ENCODE peak calls at places on chromosomes 12 and 14, in six cellular contexts. X is HFFc6; K is T-cell; I is psoas muscle; T is activated T-helper 9 cell treated with anti-CD3 and anti-CD28 coated beads, Interleukin-2, amount 50 U/mL, for 16 hours; R is HS-5. M is an unnamed sample.

GRCh38 chr12:27807063-27807703 is 27.1 kb upstream of the MANSC4 start:
- DNase-seq in X (no peak), K (peak; percentile 17), I (no peak), T (peak; percentile 4), R (no peak), M (no peak)

GRCh38 chr14:54691525-54692260 is 124.8 kb downstream of the SAMD4A start:
- DNase-seq in X (peak; percentile 59), K (peak; percentile 28), I (peak; percentile 77), T (peak; percentile 13), R (no peak), M (no peak)

GRCh38 chr12:126784328-126784921 is 1482.5 kb upstream of the TMEM132C start:
- DNase-seq in X (peak; percentile 4), K (no peak), I (no peak), T (peak; percentile 13), R (peak; percentile 19), M (peak; percentile 1)

GRCh38 chr14:41668346-41668745 is 61.7 kb downstream of the LRFN5 start:
- DNase-seq in X (no peak), K (no peak), I (no peak), T (no peak), R (no peak), M (no peak)

GRCh38 chr12:96416033-96416790 is 16.0 kb upstream of the CDK17 start:
- DNase-seq in X (peak; percentile 63), K (no peak), I (no peak), T (no peak), R (peak; percentile 99), M (no peak)

GRCh38 chr12:120361506-120362208 is 7.3 kb downstream of the MSI1 start:
- DNase-seq in X (no peak), K (no peak), I (peak; percentile 53), T (no peak), R (no peak), M (no peak)

GRCh38 chr12:80632835-80633234 is 74.6 kb upstream of the MYF6 start:
- DNase-seq in X (no peak), K (no peak), I (no peak), T (no peak), R (no peak), M (no peak)

GRCh38 chr14:34592623-34593022 is 37.3 kb downstream of the SNX6 start:
- DNase-seq in X (no peak), K (no peak), I (no peak), T (no peak), R (no peak), M (no peak)

GRCh38 chr12:6780573-6780972 is 8.3 kb downstream of the LAG3 start:
- DNase-seq in X (no peak), K (no peak), I (no peak), T (no peak), R (no peak), M (no peak)

GRCh38 chr12:82124711-82125110 is 233.5 kb downstream of the CCDC59 start:
- DNase-seq in X (no peak), K (no peak), I (no peak), T (no peak), R (peak; percentile 75), M (peak; percentile 19)

GRCh38 chr12:12792421-12792820 is 7.0 kb downstream of the APOLD1 start:
- DNase-seq in X (no peak), K (no peak), I (no peak), T (no peak), R (no peak), M (no peak)

GRCh38 chr14:51849095-51849494 is 11.3 kb upstream of the GNG2 start:
- DNase-seq in X (peak; percentile 25), K (no peak), I (no peak), T (peak; percentile 35), R (no peak), M (no peak)

GRCh38 chr12:49541911-49542505 is 3.2 kb downstream of the KCNH3 start:
- DNase-seq in X (no peak), K (no peak), I (no peak), T (no peak), R (no peak), M (no peak)

GRCh38 chr12:599756-600155 is 63.5 kb downstream of the NINJ2 start:
- DNase-seq in X (no peak), K (no peak), I (no peak), T (no peak), R (no peak), M (no peak)

GRCh38 chr12:123089125-123089524 is 61.8 kb downstream of the PITPNM2 start:
- DNase-seq in X (no peak), K (no peak), I (no peak), T (no peak), R (no peak), M (no peak)

GRCh38 chr14:90453401-90453951 is 56.6 kb downstream of the CALM1 start:
- DNase-seq in X (no peak), K (no peak), I (no peak), T (no peak), R (no peak), M (no peak)

GRCh38 chr12:32002848-32003493 is 43.8 kb downstream of the RESF1 start:
- DNase-seq in X (no peak), K (no peak), I (no peak), T (no peak), R (no peak), M (no peak)

M was measured in non-pigmented ciliary epithelial cell.